ENCODE peak calls at places on chromosomes 6 and 20, in four cellular contexts. Y, Z, H and R are unnamed samples.

GRCh38 chr20:58691773-58692578 is 624 bp upstream of the NPEPL1 start:
- DNase-seq in Y (no peak), Z (peak; percentile 24), H (no peak), R (no peak)

GRCh38 chr6:54892831-54893230 is 46.3 kb downstream of the FAM83B start:
- DNase-seq in Y (no peak), Z (no peak), H (no peak), R (no peak)

GRCh38 chr6:80618953-80619352 is 512.5 kb downstream of the BCKDHB start:
- DNase-seq in Y (no peak), Z (no peak), H (no peak), R (no peak)

GRCh38 chr6:79082304-79082703 is 4.2 kb upstream of the PHIP start:
- DNase-seq in Y (no peak), Z (no peak), H (no peak), R (no peak)

GRCh38 chr6:93751969-93752368 is 332.6 kb upstream of the EPHA7 start:
- DNase-seq in Y (no peak), Z (no peak), H (no peak), R (no peak)

GRCh38 chr20:40524071-40524470 is 165.0 kb downstream of the MAFB start:
- DNase-seq in Y (no peak), Z (no peak), H (no peak), R (no peak)

GRCh38 chr6:4017847-4018193 is 61.1 kb downstream of the FAM217A start:
- DNase-seq in Y (no peak), Z (no peak), H (no peak), R (peak; percentile 51)

GRCh38 chr6:53984163-53984562 is 127.1 kb upstream of the MLIP start:
- DNase-seq in Y (no peak), Z (no peak), H (no peak), R (peak; percentile 15)

GRCh38 chr6:1039191-1039590 is 272.7 kb upstream of the FOXQ1 start:
- DNase-seq in Y (no peak), Z (no peak), H (no peak), R (no peak)

DNA sequence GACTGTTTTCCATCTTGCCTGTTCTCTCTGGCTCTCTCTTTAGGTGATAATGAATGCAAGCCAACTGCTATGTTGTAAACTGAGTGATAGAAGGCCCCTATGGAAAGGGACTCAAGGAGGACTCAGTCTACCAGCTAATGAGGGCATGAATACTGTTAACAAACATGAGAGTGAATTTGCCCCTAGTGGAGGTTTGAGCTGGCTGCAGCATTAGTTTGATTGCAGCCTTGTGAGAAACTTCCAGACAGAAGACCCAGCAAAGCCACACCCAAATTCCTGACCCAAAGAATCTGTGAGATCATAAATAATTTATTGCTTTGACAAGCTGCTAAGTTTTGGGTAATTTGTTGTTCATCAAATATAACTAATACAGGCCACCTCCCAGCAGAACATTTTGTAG is 50.0 kb upstream of the PLCB1 start:
- DNase-seq in Y (peak; percentile 20), Z (no peak), H (no peak), R (peak; percentile 15)
- TF ChIP-seq CBFB in Y (no peak), Z (no peak), H (no peak), R (no peak)

GRCh38 chr20:33076662-33077398 is 2.6 kb upstream of the BPIFB4 start:
- DNase-seq in Y (no peak), Z (no peak), H (no peak), R (peak; percentile 28)

GRCh38 chr20:33081411-33082154 is 2.1 kb downstream of the BPIFB4 start:
- DNase-seq in Y (no peak), Z (no peak), H (no peak), R (no peak)

GRCh38 chr20:33083544-33084340 is 4.3 kb downstream of the BPIFB4 start:
- DNase-seq in Y (no peak), Z (no peak), H (no peak), R (no peak)

GRCh38 chr20:33075281-33075680 is 4.2 kb upstream of the BPIFB4 start:
- DNase-seq in Y (no peak), Z (no peak), H (no peak), R (no peak)

DNA sequence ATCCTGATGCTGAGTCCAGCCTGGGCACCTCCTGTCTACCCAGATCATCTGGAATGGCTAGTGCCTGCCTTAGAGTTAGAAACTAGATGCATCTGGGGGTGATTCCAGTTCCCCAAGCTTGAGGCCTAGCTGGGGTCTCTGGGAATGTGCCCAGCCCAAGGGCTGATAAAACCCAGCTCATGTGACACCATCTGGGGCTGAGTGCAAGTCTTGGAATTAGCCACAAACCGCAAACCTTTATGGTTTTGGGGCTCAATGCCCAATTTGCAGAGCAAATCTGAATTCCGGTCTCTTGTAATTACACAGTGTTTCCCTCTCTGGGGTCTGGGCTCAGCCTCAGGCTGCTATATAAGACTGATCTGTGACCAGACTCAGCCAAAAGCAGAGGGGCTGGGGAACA is at the start of gene BPIFB4:
- DNase-seq in Y (no peak), Z (no peak), H (no peak), R (no peak)
- TF ChIP-seq CBFB in Y (no peak), Z (no peak), H (no peak), R (no peak)

GRCh38 chr6:34839696-34840352 is 47.9 kb downstream of the BLTP3A start:
- DNase-seq in Y (no peak), Z (peak; percentile 8), H (no peak), R (no peak)

GRCh38 chr6:34836008-34836407 is 44.1 kb downstream of the BLTP3A start:
- DNase-seq in Y (no peak), Z (no peak), H (no peak), R (no peak)

GRCh38 chr6:34837500-34837899 is 45.6 kb downstream of the BLTP3A start:
- DNase-seq in Y (no peak), Z (no peak), H (no peak), R (no peak)

GRCh38 chr6:34836451-34836850 is 44.6 kb downstream of the BLTP3A start:
- DNase-seq in Y (no peak), Z (no peak), H (no peak), R (no peak)

DNA sequence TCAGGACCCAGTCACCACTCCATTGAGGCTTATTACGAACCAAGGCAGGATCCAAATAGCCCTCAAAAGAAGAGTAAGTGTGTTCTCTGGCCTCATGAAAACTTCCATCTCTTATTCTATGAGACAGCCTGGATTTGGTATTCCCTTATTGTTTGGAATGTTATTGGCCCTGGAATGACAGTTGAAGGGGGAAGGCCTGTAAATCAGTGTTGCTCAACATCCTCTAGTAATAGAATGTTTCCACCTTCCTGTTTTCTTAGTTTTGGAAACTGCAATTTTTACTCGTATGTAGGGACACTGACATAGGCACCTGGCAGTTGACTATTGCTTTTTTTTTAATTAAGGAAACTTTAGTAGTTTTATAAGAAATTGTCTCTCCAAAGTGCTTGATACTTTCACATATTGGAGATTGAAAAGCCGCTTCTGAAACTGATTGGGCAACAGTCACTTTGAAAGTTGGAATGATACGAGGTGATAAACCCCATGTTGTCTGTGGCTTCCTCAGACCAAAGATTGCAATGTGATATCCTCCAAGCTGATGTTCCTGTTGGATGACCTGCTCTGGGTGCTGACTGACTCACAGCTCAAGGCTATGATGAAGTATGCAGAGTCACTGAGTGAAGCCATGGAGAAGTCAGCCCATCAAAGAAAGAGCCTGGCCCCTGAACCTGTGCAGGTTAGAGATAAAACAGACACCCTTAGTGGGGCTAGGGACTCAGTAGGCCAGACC is 43.1 kb downstream of the BLTP3A start:
- DNase-seq in Y (no peak), Z (no peak), H (no peak), R (no peak)
- TF ChIP-seq CBFB in Y (no peak), Z (no peak), H (no peak), R (no peak)

DNA sequence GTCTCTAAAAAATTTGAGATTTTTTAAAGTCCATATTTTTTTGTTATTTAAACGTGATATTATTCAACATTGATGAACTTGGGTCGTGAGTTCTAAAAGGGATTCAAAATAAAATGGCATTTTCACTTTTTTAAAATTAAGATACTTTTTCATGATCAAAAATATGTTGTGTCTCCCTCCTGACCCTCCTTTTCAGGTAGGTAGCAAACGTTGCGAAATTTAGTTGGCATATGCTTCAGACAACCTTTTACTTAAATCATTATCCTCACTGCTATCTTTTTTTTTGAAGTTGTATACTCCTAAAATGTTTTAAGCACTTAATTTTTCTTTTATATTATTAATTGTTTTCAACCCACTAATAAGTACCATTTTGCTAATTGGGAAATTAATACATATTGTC is 133.5 kb downstream of the ARHGAP18 start:
- DNase-seq in Y (no peak), Z (no peak), H (no peak), R (no peak)
- TF ChIP-seq CBFB in Y (no peak), Z (no peak), H (no peak), R (no peak)

DNA sequence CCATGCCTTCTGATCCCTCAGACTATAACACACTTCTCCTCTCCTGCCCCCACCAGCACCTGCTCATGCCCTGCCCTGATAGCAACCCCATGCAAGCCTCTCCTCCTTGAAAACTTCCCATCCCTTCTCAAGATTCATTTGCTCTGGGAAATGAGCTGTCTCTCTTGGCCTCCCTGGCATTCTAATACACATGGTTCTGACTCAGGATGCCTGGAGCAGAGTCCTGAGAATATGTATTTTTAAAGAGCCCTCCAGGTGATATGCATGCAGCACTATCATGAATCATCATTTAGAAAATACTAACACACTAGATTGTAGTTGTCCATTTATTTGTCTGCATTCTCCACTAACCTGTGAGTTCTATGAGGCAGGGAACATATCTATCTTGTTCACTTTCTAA is 26.6 kb downstream of the HDGFL1 start:
- DNase-seq in Y (no peak), Z (no peak), H (no peak), R (no peak)
- TF ChIP-seq CBFB in Y (no peak), Z (no peak), H (no peak), R (no peak)

DNA sequence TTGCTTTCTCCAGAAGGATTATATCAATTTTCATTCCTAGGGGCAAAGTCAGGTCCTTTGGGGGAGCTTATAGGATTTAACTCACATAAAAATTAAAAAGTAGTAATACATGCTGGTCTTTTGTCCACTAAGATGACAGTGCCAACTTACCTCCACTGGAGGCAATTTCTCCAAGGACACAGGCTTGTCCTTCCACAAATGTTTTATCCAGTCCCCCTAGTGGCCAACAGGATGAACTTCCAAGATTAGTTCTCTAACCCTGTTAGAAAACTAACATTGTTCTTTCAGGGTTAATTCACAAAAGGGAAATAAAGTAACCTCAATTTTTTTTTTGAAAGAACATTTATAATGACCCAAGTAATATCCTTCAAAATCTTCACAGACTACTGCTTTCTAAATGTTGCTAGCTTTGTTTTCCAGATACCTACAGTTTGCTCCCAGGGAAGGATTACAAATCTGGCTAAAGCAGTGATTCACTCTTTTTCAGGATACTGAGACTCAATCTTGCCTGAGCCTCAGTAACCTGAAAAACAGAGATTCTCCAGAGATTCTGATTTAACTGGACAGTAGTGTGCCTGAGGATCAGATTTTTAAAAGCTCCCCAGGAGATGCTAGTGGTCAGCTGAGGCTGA is 31.7 kb upstream of the UBR2 start:
- DNase-seq in Y (no peak), Z (peak; percentile 80), H (no peak), R (peak; percentile 64)
- TF ChIP-seq CBFB in Y (no peak), Z (no peak), H (no peak), R (no peak)

GRCh38 chr20:50054626-50055511 is 58.1 kb downstream of the UBE2V1 start:
- DNase-seq in Y (no peak), Z (no peak), H (no peak), R (peak; percentile 67)
- TF ChIP-seq CBFB in Y (no peak), Z (no peak), H (no peak), R (no peak)

DNA sequence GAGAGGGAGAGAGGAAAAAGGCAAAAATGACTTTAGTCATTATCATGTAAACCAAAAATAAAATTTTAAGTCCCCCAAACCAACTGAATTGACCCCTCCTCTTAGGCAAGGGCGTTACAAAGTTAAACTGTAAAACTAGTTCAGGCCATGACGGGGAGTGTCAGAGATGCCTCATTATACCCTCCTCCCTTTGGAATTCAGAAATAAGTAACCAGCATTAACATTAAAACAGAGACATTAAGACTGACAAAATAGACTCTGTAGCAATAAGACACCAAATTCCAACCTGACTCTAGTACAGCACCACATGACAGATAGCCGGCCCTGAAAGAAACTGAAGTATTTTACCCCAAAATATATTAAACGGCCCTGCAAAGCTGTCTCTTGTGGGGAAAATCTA is 150.9 kb downstream of the PKHD1 start:
- DNase-seq in Y (no peak), Z (no peak), H (no peak), R (no peak)
- TF ChIP-seq CBFB in Y (no peak), Z (no peak), H (no peak), R (no peak)